ENCODE peak calls at places on chromosomes 1 and 21, in seven cellular contexts. Y is OCI-LY7, D is MM.1S, R is PC-9, A is PC-3, X is GM23248, O is GM23338. T is an unnamed sample.
A peak's percentile ranks its signal among the peaks of the same experiment; 100 is the strongest.

GRCh38 chr1:55989971-55990370 is 589.4 kb downstream of the PLPP3 start:
- DNase-seq in Y (no peak), D (no peak), R (no peak), A (no peak), X (no peak), O (no peak), T (no peak)

GRCh38 chr1:221548942-221549341 is 192.9 kb downstream of the DUSP10 start:
- DNase-seq in Y (no peak), D (no peak), R (no peak), A (no peak), X (no peak), O (no peak), T (no peak)

GRCh38 chr1:115400891-115401290 is 62.8 kb upstream of the NGF start:
- DNase-seq in Y (no peak), D (no peak), R (no peak), A (peak; percentile 56), X (no peak), O (no peak), T (peak; percentile 42)

GRCh38 chr1:161085165-161085564 is 4.2 kb downstream of the NECTIN4 start:
- DNase-seq in Y (no peak), D (no peak), R (no peak), A (no peak), X (peak; percentile 60), O (no peak), T (no peak)

GRCh38 chr1:5598824-5599395 is 393.3 kb downstream of the NPHP4 start:
- DNase-seq in Y (no peak), D (no peak), R (no peak), A (no peak), X (no peak), O (no peak), T (no peak)

GRCh38 chr1:167584581-167584980 is 31.0 kb upstream of the CREG1 start:
- DNase-seq in Y (no peak), D (no peak), R (no peak), A (no peak), X (no peak), O (no peak), T (no peak)

GRCh38 chr1:30295674-30296073 is 427.7 kb downstream of the MATN1 start:
- DNase-seq in Y (no peak), D (no peak), R (no peak), A (no peak), X (no peak), O (no peak), T (no peak)

GRCh38 chr1:174297351-174297750 is 138.0 kb downstream of the RABGAP1L start:
- DNase-seq in Y (no peak), D (no peak), R (no peak), A (no peak), X (no peak), O (peak; percentile 57), T (peak; percentile 53)

GRCh38 chr1:236342403-236343245 is 51.5 kb upstream of the EDARADD start:
- DNase-seq in Y (no peak), D (no peak), R (no peak), A (no peak), X (no peak), O (no peak), T (no peak)

GRCh38 chr1:207888647-207889046 is 22.3 kb downstream of the CD34 start:
- DNase-seq in Y (no peak), D (no peak), R (no peak), A (no peak), X (peak; percentile 65), O (no peak), T (no peak)

GRCh38 chr1:20411196-20411980 is 74.6 kb downstream of the CAMK2N1 start:
- DNase-seq in Y (no peak), D (no peak), R (peak; percentile 57), A (peak; percentile 94), X (peak; percentile 96), O (no peak), T (no peak)

GRCh38 chr1:37875833-37876232 is 16.4 kb upstream of the MTF1 start:
- DNase-seq in Y (peak; percentile 25), D (no peak), R (peak; percentile 48), A (peak; percentile 42), X (peak; percentile 39), O (peak; percentile 21), T (peak; percentile 71)

GRCh38 chr1:59179673-59180072 is 117.2 kb upstream of the FGGY start:
- DNase-seq in Y (no peak), D (no peak), R (no peak), A (peak; percentile 5), X (peak; percentile 31), O (no peak), T (no peak)

GRCh38 chr21:33587792-33588484 is 546 bp downstream of the DONSON start:
- DNase-seq in Y (peak; percentile 57), D (peak; percentile 58), R (no peak), A (peak; percentile 26), X (peak; percentile 64), O (peak; percentile 57), T (peak; percentile 73)

GRCh38 chr1:201711101-201711597 is 117.8 kb upstream of the IPO9 start:
- DNase-seq in Y (no peak), D (no peak), R (no peak), A (no peak), X (peak; percentile 65), O (no peak), T (no peak)

DNA sequence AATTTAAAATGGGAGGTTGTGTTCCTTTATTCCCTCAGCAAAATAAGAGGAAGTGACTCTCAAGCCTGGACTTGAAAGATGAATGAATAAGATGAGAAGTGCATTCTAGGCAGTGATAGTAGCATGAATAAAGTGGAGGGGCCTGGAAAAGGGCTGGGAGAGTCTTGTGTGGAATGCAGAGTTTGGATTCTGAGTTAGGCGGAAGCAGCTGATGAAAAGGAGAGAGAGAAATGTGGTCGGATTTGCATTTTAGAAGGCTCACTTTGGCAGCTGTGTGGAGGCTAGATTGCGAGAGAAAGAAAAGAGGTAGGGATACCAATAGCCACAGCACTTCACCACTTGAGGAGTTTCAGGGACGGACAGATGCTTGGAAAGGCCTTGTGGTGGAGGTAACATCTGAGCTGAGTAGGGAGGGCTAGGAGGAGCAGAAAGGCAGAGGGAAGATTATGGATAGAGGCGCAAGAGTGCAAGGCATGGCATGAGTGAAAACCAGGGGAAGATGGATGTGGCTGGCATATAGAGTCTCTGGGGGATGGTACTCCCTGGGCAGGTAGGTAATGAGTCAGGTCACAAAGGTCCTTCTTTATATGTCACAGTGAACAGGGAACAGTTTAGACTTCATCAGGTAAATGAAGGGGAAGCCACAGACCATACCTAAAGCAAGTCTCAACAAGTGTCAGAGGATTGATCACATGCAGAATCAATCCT is 59.6 kb downstream of the ST3GAL3 start:
- DNase-seq in Y (peak; percentile 4), D (no peak), R (no peak), A (no peak), X (no peak), O (peak; percentile 87), T (no peak)
- H3K4me3 ChIP-seq in Y (no peak overlapping the region), D (no peak overlapping the region), R (no peak overlapping the region), A (no peak overlapping the region), X (no peak overlapping the region), O (peak overlapping the region; percentile 38), T (no peak overlapping the region)

GRCh38 chr1:93448292-93448982 is 519 bp downstream of the FNBP1L start:
- DNase-seq in Y (no peak), D (no peak), R (peak; percentile 48), A (peak; percentile 52), X (peak; percentile 57), O (peak; percentile 88), T (no peak)

GRCh38 chr1:93450331-93450730 is 2.4 kb downstream of the FNBP1L start:
- DNase-seq in Y (no peak), D (no peak), R (no peak), A (no peak), X (no peak), O (no peak), T (no peak)

GRCh38 chr1:93446837-93447451 is 974 bp upstream of the FNBP1L start:
- DNase-seq in Y (no peak), D (no peak), R (peak; percentile 72), A (peak; percentile 57), X (peak; percentile 21), O (peak; percentile 22), T (no peak)

GRCh38 chr1:93447481-93448291 is at the start of gene FNBP1L:
- DNase-seq in Y (no peak), D (peak; percentile 60), R (peak; percentile 76), A (peak; percentile 83), X (peak; percentile 76), O (peak; percentile 95), T (no peak)

DNA sequence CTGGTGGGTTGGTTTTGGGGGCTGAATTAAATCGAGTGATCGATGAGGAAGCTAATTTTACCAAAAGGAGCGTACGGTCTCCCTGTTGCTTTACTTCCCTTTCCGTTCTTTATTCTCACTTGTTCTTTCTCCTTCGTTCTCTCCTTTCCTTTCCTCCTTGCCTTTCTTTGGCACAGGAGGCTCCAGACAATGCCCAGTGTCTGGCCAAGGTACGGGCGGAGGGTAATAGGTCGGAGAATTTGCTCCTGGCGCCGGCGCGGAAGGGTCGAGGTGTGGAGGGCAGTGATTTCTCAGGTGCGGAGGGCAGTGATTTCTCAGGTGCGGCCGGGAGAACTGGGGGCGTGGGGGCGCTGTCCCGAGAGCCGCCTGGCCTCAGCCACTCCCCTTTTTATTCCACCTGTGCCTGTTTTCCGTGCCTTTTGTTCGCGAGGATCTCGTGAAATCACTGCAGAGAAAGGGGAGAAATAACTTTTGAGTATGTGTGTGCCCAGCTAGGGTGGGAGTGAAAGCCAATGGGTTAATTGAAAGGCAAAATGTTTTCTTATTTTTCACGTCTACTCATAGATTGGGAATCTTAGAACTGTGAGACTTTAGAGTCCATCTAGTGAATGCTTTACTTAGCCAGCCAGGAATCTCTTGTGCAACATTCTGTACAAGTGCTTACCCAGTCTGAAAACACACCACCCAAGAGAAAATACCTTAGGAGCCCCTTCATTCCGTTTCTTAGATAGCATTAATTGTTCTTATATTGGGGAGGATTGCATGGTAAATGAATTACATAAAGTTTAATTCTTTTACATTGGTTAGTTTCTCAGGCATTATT is 1.3 kb downstream of the FNBP1L start:
- DNase-seq in Y (no peak), D (no peak), R (peak; percentile 74), A (peak; percentile 58), X (peak; percentile 76), O (peak; percentile 84), T (no peak)
- H3K9me2 ChIP-seq in Y (no peaks in the 10 kb centered on the region), D (no peaks in the 10 kb centered on the region), R (no peaks in the 10 kb centered on the region), A (no peaks in the 10 kb centered on the region), X (no peaks in the 10 kb centered on the region), O (no peaks in the 10 kb centered on the region), T (no peaks in the 10 kb centered on the region)

GRCh38 chr1:43773821-43774220 is 66.5 kb downstream of the ST3GAL3 start:
- DNase-seq in Y (no peak), D (no peak), R (no peak), A (no peak), X (no peak), O (no peak), T (no peak)
- H3K4me3 ChIP-seq in Y (no peak overlapping the region), D (no peak overlapping the region), R (no peak overlapping the region), A (no peak overlapping the region), X (no peak overlapping the region), O (no peak overlapping the region), T (no peak overlapping the region)

DNA sequence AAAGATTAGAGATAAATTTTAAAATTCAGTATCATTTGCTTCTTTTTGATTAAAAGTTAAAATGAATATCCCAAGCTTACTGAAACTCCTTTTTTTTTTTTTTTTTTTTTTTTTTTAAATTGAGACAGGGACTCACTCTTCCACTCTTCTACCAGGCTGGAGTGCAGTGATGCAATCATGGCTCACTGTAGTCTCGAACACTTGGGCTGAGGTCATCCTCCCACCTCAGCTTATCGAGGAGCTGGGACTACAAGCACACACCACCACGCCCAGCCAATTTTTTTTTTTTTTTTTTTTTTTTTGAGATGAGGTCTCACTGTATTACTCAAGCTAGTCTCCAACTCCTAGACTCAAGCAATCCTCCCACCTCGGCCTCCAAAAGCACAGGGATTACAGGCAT is 92.1 kb upstream of the RGS18 start:
- DNase-seq in Y (no peak), D (no peak), R (no peak), A (no peak), X (no peak), O (no peak), T (no peak)
- H3K9me2 ChIP-seq in Y (no peaks in the 10 kb centered on the region), D (no peaks in the 10 kb centered on the region), R (no peaks in the 10 kb centered on the region), A (no peaks in the 10 kb centered on the region), X (no peaks in the 10 kb centered on the region), O (no peaks in the 10 kb centered on the region), T (no peaks in the 10 kb centered on the region)

T was measured in Karpas-422.